ENCODE peak calls at places on chromosomes 2 and 18, in nine cellular contexts. A is astrocyte, T is fibroblast of lung, Q is endothelial cell of umbilical vein, R is PC-9, K is GM23338, B is GM23248, M is IMR-90, U is neural progenitor cell. V is an unnamed sample. For H4K20me1, the result is how much of the 10 kb centered on the place peaks cover.

GRCh38 chr2:52934354-52934898 is 833.2 kb upstream of the CHAC2 start:
- DNase-seq in A (peak), T (peak), Q (peak), R (peak), K (no peak), B (peak), M (peak), U (no peak), V (peak)

GRCh38 chr2:30691948-30692828 is 115.1 kb downstream of the CAPN13 start:
- DNase-seq in A (no peak), T (peak), Q (no peak), R (no peak), K (no peak), B (peak), M (peak), U (no peak), V (peak)

GRCh38 chr2:203225423-203226039 is 13.3 kb upstream of the CYP20A1 start:
- DNase-seq in A (no peak), T (peak), Q (peak), R (no peak), K (peak), B (peak), M (peak), U (peak), V (no peak)

GRCh38 chr2:109383505-109384307 is 230.1 kb downstream of the SEPTIN10 start:
- DNase-seq in A (no peak), T (no peak), Q (no peak), R (no peak), K (no peak), B (no peak), M (no peak), U (no peak), V (no peak)

GRCh38 chr2:10584843-10585475 is 104.8 kb downstream of the NOL10 start:
- DNase-seq in A (peak), T (peak), Q (no peak), R (peak), K (no peak), B (peak), M (peak), U (no peak), V (peak)

GRCh38 chr18:20971886-20972267 is 139.7 kb downstream of the ROCK1 start:
- DNase-seq in A (no peak), T (peak), Q (peak), R (no peak), K (peak), B (peak), M (peak), U (peak), V (peak)

GRCh38 chr2:101724113-101724450 is 26.6 kb downstream of the MAP4K4 start:
- DNase-seq in A (no peak), T (no peak), Q (no peak), R (no peak), K (no peak), B (no peak), M (no peak), U (no peak), V (no peak)

GRCh38 chr2:223580951-223581350 is 21.2 kb downstream of the SCG2 start:
- DNase-seq in A (peak), T (peak), Q (no peak), R (no peak), K (no peak), B (peak), M (peak), U (peak), V (peak)

GRCh38 chr2:122707224-122707824 is 951.9 kb downstream of the TSN start:
- DNase-seq in A (no peak), T (no peak), Q (no peak), R (no peak), K (no peak), B (no peak), M (no peak), U (no peak), V (no peak)

GRCh38 chr2:179467111-179467510 is 202.5 kb upstream of the SESTD1 start:
- DNase-seq in A (peak), T (no peak), Q (peak), R (no peak), K (no peak), B (peak), M (peak), U (no peak), V (no peak)

GRCh38 chr2:171084128-171084527 is 76.6 kb downstream of the TLK1 start:
- DNase-seq in A (no peak), T (no peak), Q (no peak), R (no peak), K (no peak), B (no peak), M (no peak), U (peak), V (no peak)

GRCh38 chr2:7203056-7203467 is 285.9 kb downstream of the RNF144A start:
- DNase-seq in A (peak), T (peak), Q (peak), R (no peak), K (peak), B (peak), M (peak), U (peak), V (no peak)

GRCh38 chr2:150209746-150210145 is 277.7 kb downstream of the RND3 start:
- DNase-seq in A (no peak), T (no peak), Q (no peak), R (no peak), K (no peak), B (peak), M (no peak), U (no peak), V (no peak)

GRCh38 chr2:230234845-230235244 is 9.3 kb downstream of the SP140 start:
- DNase-seq in A (peak), T (no peak), Q (no peak), R (no peak), K (no peak), B (no peak), M (peak), U (no peak), V (no peak)

GRCh38 chr2:32683520-32684086 is 55.8 kb downstream of the TTC27 start:
- DNase-seq in A (no peak), T (no peak), Q (peak), R (no peak), K (no peak), B (no peak), M (peak), U (no peak), V (peak)

GRCh38 chr18:78973357-78974083 is 6.1 kb upstream of the SALL3 start:
- DNase-seq in A (no peak), T (no peak), Q (no peak), R (no peak), K (no peak), B (no peak), M (no peak), U (peak), V (peak)
- H2AFZ ChIP-seq in A (peak), T (no peak), Q (no peak), R (no peak), K (peak), B (no peak), M (no peak), U (peak), V (no peak)

GRCh38 chr2:241271641-241272297 is 43.7 kb downstream of the HDLBP start:
- DNase-seq in A (peak), T (peak), Q (peak), R (peak), K (peak), B (peak), M (peak), U (peak), V (peak)
- H4K20me1 ChIP-seq in A (half or more), T (under half), Q (under half), R (half or more), K (half or more), B (under half), M (half or more), U (half or more), V (half or more)

DNA sequence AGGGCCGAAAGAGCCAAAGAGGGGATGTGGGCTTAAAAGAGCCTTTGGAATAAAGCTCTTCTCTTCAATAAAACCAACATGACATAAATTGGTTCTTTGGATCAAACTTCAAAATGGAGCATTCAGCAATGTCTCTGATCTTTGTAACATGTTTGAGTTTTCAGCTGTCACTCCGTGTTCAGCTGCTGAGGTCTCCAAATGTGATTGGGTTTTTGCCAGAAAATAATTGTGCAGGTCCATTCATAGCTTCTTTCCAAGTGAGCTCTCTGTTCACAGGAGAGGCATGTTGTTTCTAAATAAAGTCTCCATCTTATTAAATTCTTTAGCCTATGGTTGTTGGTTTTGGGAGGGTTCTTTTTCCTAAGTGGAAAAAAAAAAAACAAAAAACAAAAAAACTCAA is 127.7 kb upstream of the CCDC68 start:
- DNase-seq in A (no peak), T (no peak), Q (no peak), R (no peak), K (no peak), B (no peak), M (no peak), U (no peak), V (no peak)
- H2AFZ ChIP-seq in A (no peak), T (no peak), Q (no peak), R (no peak), K (peak), B (no peak), M (no peak), U (no peak), V (no peak)

DNA sequence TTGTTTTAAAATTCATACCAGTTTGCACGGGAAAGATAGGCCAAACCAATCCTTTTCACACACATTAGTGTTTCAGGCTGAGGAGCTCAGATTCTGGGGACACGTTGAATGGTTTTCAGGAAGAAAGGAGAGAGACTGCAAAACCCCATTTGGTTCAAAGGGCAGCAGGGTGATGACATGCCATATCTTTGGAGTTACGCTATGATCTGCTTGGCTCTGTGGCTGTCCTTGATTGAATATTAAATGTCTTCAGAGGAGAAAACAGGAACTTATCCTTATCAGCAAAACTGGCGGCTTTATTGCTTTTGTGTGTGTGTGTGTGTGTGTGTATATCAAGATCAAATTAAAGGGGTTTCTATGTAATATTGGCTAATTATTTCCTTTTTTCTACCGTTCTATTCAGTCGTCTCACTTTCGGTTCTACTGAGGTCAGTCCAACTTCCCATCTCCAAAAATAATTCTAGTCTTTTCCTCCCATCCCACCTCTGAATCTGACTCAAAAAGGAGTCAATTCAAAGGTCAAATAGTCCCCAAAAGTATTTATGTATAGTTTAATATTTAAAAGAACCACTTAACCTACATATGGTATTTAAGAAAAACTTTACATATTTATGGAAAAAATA is 292.9 kb upstream of the CCDC68 start:
- DNase-seq in A (peak), T (no peak), Q (no peak), R (no peak), K (peak), B (peak), M (no peak), U (peak), V (no peak)
- H4K20me1 ChIP-seq in A (under half), T (under half), Q (under half), R (under half), K (under half), B (under half), M (under half), U (under half), V (under half)

DNA sequence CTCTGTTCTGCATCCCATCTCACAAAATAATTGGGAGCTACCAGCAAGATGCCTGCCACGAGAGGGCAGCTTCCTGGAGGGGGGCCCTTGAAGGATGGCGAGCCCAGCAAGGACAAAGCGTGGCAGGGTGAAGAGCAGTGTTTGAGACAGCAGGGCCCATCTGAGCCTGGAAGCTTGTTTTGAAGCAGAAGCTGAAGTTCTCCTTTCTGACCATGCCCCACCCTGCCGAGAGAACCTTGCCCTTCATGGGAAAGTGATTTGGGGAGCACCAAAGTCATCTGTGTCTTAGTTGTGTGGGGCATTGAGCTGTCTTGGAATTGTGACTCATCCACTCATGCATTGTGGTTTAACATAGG is 216.3 kb downstream of the BCL11A start:
- DNase-seq in A (no peak), T (no peak), Q (no peak), R (no peak), K (peak), B (no peak), M (no peak), U (peak), V (no peak)
- H2AFZ ChIP-seq in A (no peak), T (no peak), Q (no peak), R (no peak), K (no peak), B (no peak), M (no peak), U (no peak), V (no peak)